ENCODE peak calls at places on chromosomes 7 and 10, in eight cellular contexts. I, N, S, Z, F, K, M and H are unnamed samples.

GRCh38 chr7:123625254-123625653 is 23.6 kb downstream of the ASB15 start:
- DNase-seq in I (no peak), N (no peak), S (no peak), Z (no peak), F (no peak), K (no peak), M (no peak), H (no peak)

GRCh38 chr7:21041666-21042065 is 255.0 kb upstream of the SP8 start:
- DNase-seq in I (no peak), N (no peak), S (no peak), Z (no peak), F (peak), K (no peak), M (no peak), H (no peak)

GRCh38 chr10:12969951-12970350 is 31.6 kb downstream of the CCDC3 start:
- DNase-seq in I (no peak), N (no peak), S (no peak), Z (no peak), F (no peak), K (no peak), M (no peak), H (no peak)

GRCh38 chr7:23022258-23022745 is 8.4 kb upstream of the HYCC1 start:
- DNase-seq in I (no peak), N (no peak), S (no peak), Z (no peak), F (no peak), K (no peak), M (no peak), H (no peak)

GRCh38 chr7:67692425-67692824 is 695.8 kb downstream of the TYW1 start:
- DNase-seq in I (peak), N (no peak), S (no peak), Z (no peak), F (no peak), K (no peak), M (no peak), H (no peak)

GRCh38 chr7:140322759-140323158 is 75.6 kb downstream of the SLC37A3 start:
- DNase-seq in I (no peak), N (no peak), S (no peak), Z (no peak), F (peak), K (no peak), M (no peak), H (no peak)

GRCh38 chr7:155377071-155377836 is 79.6 kb downstream of the INSIG1 start:
- DNase-seq in I (no peak), N (no peak), S (no peak), Z (no peak), F (no peak), K (no peak), M (no peak), H (no peak)

GRCh38 chr10:26486304-26486703 is 48.2 kb downstream of the APBB1IP start:
- DNase-seq in I (no peak), N (no peak), S (no peak), Z (no peak), F (no peak), K (no peak), M (no peak), H (no peak)

GRCh38 chr7:45203947-45204445 is 46.4 kb downstream of the RAMP3 start:
- DNase-seq in I (no peak), N (no peak), S (no peak), Z (peak), F (no peak), K (no peak), M (no peak), H (no peak)

GRCh38 chr7:64618785-64619456 is 47.0 kb upstream of the ZNF107 start:
- DNase-seq in I (no peak), N (no peak), S (peak), Z (no peak), F (peak), K (peak), M (no peak), H (no peak)

GRCh38 chr7:151700621-151701185 is 176.2 kb downstream of the PRKAG2 start:
- DNase-seq in I (no peak), N (no peak), S (no peak), Z (no peak), F (no peak), K (no peak), M (no peak), H (no peak)

GRCh38 chr7:82624337-82624736 is 180.8 kb upstream of the CACNA2D1 start:
- DNase-seq in I (no peak), N (no peak), S (no peak), Z (no peak), F (no peak), K (no peak), M (no peak), H (no peak)

GRCh38 chr7:98329100-98329871 is 47.8 kb downstream of the BRI3 start:
- DNase-seq in I (no peak), N (no peak), S (no peak), Z (no peak), F (no peak), K (no peak), M (no peak), H (no peak)

DNA sequence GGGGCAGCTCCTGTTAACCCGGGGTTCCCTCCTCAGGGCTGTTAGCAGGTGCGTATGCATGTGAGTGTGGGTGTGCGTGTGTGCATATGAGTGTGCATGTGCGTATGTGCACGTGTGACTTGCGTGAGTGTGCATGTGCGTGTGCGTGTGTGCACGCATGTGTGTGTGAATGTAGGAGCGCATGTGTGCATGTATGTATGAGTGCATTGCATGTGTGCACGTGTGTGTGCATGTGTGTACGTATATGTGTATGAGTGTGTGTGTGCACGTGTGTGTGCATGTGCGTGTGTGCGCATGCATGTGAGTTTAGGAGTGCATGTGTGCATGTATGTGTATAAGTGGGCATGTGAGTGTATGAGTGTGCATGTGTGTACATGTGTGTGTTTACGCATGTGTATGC is 44.8 kb downstream of the PWWP2B start:
- DNase-seq in I (no peak), N (no peak), S (no peak), Z (no peak), F (no peak), K (no peak), M (no peak), H (peak)
- TF ChIP-seq POLR2AphosphoS5 in I (no peak), N (no peak), S (no peak), Z (no peak), F (no peak), K (no peak), M (no peak), H (no peak)

DNA sequence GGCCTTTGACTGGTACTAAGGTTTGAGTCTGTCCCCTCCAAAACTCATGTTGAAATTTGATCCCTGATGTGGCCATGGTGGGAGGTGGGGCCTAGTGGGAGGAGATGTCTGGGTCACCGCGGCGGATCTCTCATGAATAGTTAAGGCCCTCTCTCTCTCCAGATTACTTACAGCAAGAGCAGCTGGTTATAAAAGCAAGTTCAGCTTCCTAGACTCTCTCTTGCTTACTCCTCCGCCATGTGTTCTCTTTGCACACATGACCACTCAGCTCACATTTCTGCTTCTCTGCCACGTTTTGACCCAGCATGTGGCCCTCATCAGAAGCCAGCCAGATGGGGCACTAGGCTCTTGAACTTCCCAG is 29.9 kb upstream of the ZMIZ1 start:
- DNase-seq in I (no peak), N (peak), S (no peak), Z (peak), F (peak), K (no peak), M (no peak), H (peak)
- TF ChIP-seq POLR2AphosphoS5 in I (no peak), N (no peak), S (no peak), Z (no peak), F (no peak), K (no peak), M (no peak), H (no peak)

GRCh38 chr10:78053201-78053868 is 19.7 kb downstream of the RPS24 start:
- DNase-seq in I (no peak), N (no peak), S (no peak), Z (no peak), F (no peak), K (no peak), M (no peak), H (no peak)
- TF ChIP-seq POLR2AphosphoS5 in I (no peak), N (no peak), S (no peak), Z (no peak), F (no peak), K (no peak), M (no peak), H (no peak)

DNA sequence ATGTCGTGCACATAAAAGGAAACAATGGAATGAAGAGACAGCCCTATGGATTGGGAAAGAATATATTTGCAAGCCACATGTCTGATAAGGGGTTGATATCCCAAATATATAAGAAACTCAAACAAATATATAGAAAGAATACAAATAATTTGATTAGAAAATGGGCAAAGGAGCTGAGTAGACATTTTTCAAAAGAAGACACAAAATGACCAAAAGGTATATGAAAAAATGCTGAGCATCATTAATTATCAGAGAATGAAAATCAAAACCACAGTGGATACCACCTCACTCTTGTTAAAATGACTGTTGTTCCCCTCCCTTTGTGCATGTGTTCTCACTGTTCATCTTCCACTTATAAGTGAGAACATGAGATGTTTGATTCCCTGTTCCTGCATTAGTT is 175.3 kb downstream of the CNTNAP2 start:
- DNase-seq in I (no peak), N (no peak), S (no peak), Z (no peak), F (no peak), K (no peak), M (no peak), H (no peak)
- TF ChIP-seq POLR2AphosphoS5 in I (no peak), N (no peak), S (no peak), Z (no peak), F (no peak), K (no peak), M (no peak), H (no peak)

DNA sequence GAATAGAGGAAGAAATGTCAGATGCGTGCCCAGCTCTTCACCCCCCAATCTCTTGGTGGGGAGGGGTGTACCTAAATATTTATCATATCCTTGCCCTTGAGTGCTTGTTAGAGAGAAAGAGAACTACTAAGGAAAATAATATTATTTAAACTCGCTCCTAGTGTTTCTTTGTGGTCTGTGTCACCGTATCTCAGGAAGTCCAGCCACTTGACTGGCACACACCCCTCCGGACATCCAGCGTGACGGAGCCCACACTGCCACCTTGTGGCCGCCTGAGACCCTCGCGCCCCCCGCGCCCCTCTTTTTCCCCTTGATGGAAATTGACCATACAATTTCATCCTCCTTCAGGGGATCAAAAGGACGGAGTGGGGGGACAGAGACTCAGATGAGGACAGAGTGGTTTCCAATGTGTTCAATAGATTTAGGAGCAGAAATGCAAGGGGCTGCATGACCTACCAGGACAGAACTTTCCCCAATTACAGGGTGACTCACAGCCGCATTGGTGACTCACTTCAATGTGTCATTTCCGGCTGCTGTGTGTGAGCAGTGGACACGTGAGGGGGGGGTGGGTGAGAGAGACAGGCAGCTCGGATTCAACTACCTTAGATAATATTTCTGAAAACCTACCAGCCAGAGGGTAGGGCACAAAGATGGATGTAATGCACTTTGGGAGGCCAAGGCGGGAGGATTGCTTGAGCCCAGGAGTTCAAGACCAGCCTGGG is 11.4 kb downstream of the SERPINE1 start:
- DNase-seq in I (peak), N (peak), S (peak), Z (peak), F (peak), K (peak), M (peak), H (peak)
- TF ChIP-seq POLR2AphosphoS5 in I (peak), N (peak), S (peak), Z (peak), F (no peak), K (peak), M (peak), H (peak)

GRCh38 chr7:42832672-42833071 is 79.2 kb downstream of the C7orf25 start:
- DNase-seq in I (no peak), N (no peak), S (no peak), Z (no peak), F (no peak), K (no peak), M (no peak), H (peak)
- TF ChIP-seq POLR2AphosphoS5 in I (no peak), N (no peak), S (no peak), Z (no peak), F (no peak), K (no peak), M (no peak), H (no peak)

GRCh38 chr7:50306491-50307367 is 2.2 kb downstream of the IKZF1 start:
- DNase-seq in I (no peak), N (no peak), S (no peak), Z (no peak), F (no peak), K (no peak), M (no peak), H (no peak)

GRCh38 chr7:50303894-50304157 is 690 bp upstream of the IKZF1 start:
- DNase-seq in I (no peak), N (no peak), S (no peak), Z (no peak), F (peak), K (no peak), M (peak), H (peak)

GRCh38 chr7:50305697-50306300 is 1.3 kb downstream of the IKZF1 start:
- DNase-seq in I (no peak), N (no peak), S (no peak), Z (no peak), F (no peak), K (no peak), M (no peak), H (no peak)

GRCh38 chr7:50304158-50304910 is at the start of gene IKZF1:
- DNase-seq in I (no peak), N (peak), S (no peak), Z (no peak), F (peak), K (no peak), M (peak), H (peak)

DNA sequence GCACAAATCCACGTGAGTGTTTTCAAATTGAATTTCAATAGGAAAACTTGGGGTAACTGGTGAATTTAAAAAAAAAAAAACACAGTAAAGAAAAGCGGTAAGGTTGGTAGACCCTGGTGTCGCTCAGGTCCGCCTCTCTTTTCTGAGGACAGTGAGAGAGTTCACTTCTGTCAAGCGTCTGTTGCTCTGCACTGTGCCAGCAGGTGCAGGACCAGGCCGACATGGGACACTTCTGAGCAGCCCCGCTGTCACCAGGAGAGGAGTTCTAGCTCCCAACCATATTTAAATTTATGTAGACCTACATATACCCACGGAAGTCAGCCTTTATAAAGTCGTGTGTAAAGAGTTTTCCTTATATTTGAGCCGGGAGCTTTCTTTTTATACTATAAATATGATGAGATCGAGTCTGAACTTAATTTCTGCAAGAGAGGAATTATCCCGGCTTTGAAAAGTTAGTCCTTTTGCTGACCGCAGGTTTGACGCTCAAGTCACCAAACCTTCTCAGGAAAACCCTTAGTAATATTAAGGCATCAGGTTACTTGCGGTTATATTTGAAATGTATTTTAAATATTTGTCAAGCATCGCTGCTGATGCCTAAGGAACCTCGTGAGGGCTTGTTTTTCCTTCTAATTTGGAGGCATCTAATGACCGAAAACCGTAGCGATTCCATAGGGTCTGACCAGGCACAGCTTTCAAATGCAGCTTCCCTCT is 550 bp downstream of the IKZF1 start:
- DNase-seq in I (no peak), N (no peak), S (no peak), Z (no peak), F (peak), K (no peak), M (peak), H (no peak)
- TF ChIP-seq POLR2AphosphoS5 in I (no peak), N (no peak), S (no peak), Z (no peak), F (no peak), K (no peak), M (no peak), H (no peak)

DNA sequence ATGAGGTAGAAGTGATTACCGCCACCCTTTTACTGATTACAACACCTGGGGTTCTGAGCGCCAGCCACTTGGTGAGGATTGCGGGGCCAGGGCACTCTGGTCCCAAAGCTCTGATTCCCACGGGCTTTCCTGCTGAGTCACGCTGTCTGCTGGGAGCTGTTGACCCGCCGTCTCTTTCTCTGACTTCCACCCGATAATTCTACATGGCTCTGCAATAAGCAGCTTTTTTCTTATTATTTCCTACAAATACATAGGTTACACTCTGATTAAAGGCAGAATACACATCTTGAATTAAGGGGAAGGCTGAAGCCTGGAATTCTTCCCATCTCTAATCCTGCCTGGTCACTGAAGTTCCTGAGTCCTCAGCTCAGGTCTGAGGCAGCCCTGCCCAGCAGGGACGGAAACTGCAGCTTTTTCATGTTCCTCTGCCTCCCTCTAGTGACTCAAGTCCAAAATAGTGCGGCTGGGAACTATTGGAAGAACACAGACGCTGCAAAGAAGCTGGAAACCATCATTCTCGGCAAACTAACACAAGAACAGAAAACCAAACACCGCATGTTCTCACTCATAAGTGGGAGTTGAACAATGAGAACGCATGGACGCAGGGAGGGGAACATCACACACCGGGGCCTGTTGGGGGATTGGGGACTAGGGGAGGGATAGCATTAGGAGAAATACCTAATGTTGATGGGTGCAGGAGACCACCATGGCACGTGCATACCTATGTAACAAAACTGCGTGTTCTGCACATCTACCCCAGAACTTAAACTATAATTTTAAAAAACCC is 178.3 kb downstream of the PRKCQ start:
- DNase-seq in I (peak), N (peak), S (peak), Z (no peak), F (peak), K (peak), M (peak), H (peak)
- TF ChIP-seq POLR2AphosphoS5 in I (peak), N (peak), S (no peak), Z (no peak), F (no peak), K (peak), M (no peak), H (peak)